ENCODE peak calls at places on chromosomes 4 and X, in nine cellular contexts. M, I, Q, T, C, B, K, U and W are unnamed samples.

GRCh38 chrX:23953908-23954269 is 46.1 kb downstream of the CXorf58 start:
- DNase-seq in Q (no peak), B (no peak), T (no peak), M (no peak), C (no peak), U (no peak), K (no peak), I (no peak), W (no peak)

GRCh38 chr4:121448231-121448630 is 67.4 kb upstream of the QRFPR start:
- DNase-seq in T (peak; percentile 73), M (no peak), Q (no peak), B (no peak), K (no peak), I (peak; percentile 79), U (no peak), C (no peak), W (no peak)

GRCh38 chr4:10161840-10162239 is 45.2 kb upstream of the WDR1 start:
- DNase-seq in M (no peak), Q (no peak), T (no peak), B (no peak), U (no peak), C (no peak), I (no peak), K (no peak), W (no peak)

GRCh38 chrX:38232287-38232686 is 11.6 kb upstream of the SRPX start:
- DNase-seq in B (peak; percentile 25), I (no peak), U (no peak), C (no peak), M (no peak), K (peak; percentile 68), T (no peak), Q (no peak), W (no peak)

GRCh38 chr4:113641025-113641431 is 120.5 kb downstream of the CAMK2D start:
- DNase-seq in B (no peak), C (no peak), Q (no peak), K (no peak), M (no peak), T (no peak), I (no peak), U (peak; percentile 53), W (no peak)

GRCh38 chr4:148730766-148731165 is 288.6 kb upstream of the NR3C2 start:
- DNase-seq in K (no peak), B (no peak), M (no peak), Q (no peak), I (no peak), U (no peak), T (no peak), C (no peak), W (no peak)

GRCh38 chr4:1330761-1331590 is 16.0 kb upstream of the UVSSA start:
- DNase-seq in K (no peak), T (no peak), B (no peak), M (peak; percentile 60), C (no peak), Q (no peak), U (no peak), I (no peak), W (no peak)

GRCh38 chr4:25953740-25954139 is 39.7 kb downstream of the SMIM20 start:
- DNase-seq in Q (no peak), B (no peak), K (peak; percentile 29), T (no peak), U (no peak), C (no peak), I (no peak), M (no peak), W (no peak)

DNA sequence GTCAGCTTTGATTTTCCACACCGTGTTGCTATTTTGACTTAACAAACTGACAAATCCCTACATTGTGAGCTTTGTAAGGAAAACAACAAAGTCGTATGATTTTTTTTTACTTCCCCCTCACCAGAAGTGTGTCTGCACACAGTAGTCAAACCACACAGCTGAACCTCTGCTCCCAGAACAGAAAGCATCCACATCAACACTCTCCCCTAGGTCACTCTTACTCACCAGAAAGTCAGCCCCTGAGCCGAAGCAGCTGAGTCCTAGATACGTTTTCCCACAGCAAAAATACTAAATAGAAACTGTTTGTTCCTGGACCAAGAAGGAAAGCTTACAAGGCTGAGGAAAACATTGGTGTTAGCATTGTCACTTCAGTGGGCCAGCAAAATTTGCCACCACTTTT is 305.7 kb downstream of the DHX15 start:
- DNase-seq in C (no peak), B (no peak), M (no peak), Q (no peak), U (no peak), T (no peak), K (peak; percentile 73), I (no peak), W (no peak)
- TF ChIP-seq POLR2A in C (no peak), B (no peak), M (no peak), Q (no peak), U (no peak), T (no peak), K (no peak), I (no peak), W (no peak)

GRCh38 chr4:154010377-154010776 is 221.5 kb upstream of the SFRP2 start:
- DNase-seq in I (peak; percentile 13), T (no peak), B (peak; percentile 28), C (no peak), M (no peak), U (no peak), Q (peak; percentile 38), K (no peak), W (no peak)

GRCh38 chr4:154009191-154009590 is 220.3 kb upstream of the SFRP2 start:
- DNase-seq in I (no peak), C (no peak), Q (no peak), B (no peak), T (no peak), U (no peak), M (no peak), K (no peak), W (no peak)

GRCh38 chr4:154014401-154015105 is 225.7 kb upstream of the SFRP2 start:
- DNase-seq in Q (no peak), B (no peak), K (no peak), I (no peak), T (no peak), U (no peak), C (no peak), M (no peak), W (no peak)

GRCh38 chr4:154013576-154013975 is 224.7 kb upstream of the SFRP2 start:
- DNase-seq in U (no peak), C (no peak), Q (no peak), B (no peak), I (no peak), M (no peak), T (no peak), K (no peak), W (no peak)

GRCh38 chr4:154009795-154010194 is 220.9 kb upstream of the SFRP2 start:
- DNase-seq in Q (no peak), K (no peak), M (no peak), U (no peak), C (no peak), B (no peak), I (no peak), T (no peak), W (no peak)
- H3K27ac ChIP-seq in Q (peak overlapping the region; percentile 81), K (no peak overlapping the region), M (no peak overlapping the region), U (no peak overlapping the region), C (no peak overlapping the region), B (peak overlapping the region; percentile 71), I (no peak overlapping the region), T (no peak overlapping the region), W (no peak overlapping the region)

GRCh38 chrX:118727686-118728339 is 407 bp downstream of the IL13RA1 start:
- DNase-seq in T (peak; percentile 52), U (no peak), M (peak; percentile 91), Q (no peak), K (peak; percentile 10), I (peak; percentile 46), B (peak; percentile 23), C (peak; percentile 58), W (no peak)

GRCh38 chrX:118724352-118724751 is 3.1 kb upstream of the IL13RA1 start:
- DNase-seq in K (no peak), M (no peak), C (no peak), Q (no peak), U (no peak), T (no peak), B (no peak), I (no peak), W (no peak)

GRCh38 chrX:118724775-118725174 is 2.6 kb upstream of the IL13RA1 start:
- DNase-seq in B (no peak), C (no peak), Q (no peak), U (no peak), M (no peak), K (peak; percentile 56), I (no peak), T (no peak), W (no peak)

GRCh38 chrX:118729043-118729652 is 1.7 kb downstream of the IL13RA1 start:
- DNase-seq in C (no peak), T (no peak), B (no peak), Q (no peak), U (no peak), M (no peak), K (no peak), I (no peak), W (no peak)

DNA sequence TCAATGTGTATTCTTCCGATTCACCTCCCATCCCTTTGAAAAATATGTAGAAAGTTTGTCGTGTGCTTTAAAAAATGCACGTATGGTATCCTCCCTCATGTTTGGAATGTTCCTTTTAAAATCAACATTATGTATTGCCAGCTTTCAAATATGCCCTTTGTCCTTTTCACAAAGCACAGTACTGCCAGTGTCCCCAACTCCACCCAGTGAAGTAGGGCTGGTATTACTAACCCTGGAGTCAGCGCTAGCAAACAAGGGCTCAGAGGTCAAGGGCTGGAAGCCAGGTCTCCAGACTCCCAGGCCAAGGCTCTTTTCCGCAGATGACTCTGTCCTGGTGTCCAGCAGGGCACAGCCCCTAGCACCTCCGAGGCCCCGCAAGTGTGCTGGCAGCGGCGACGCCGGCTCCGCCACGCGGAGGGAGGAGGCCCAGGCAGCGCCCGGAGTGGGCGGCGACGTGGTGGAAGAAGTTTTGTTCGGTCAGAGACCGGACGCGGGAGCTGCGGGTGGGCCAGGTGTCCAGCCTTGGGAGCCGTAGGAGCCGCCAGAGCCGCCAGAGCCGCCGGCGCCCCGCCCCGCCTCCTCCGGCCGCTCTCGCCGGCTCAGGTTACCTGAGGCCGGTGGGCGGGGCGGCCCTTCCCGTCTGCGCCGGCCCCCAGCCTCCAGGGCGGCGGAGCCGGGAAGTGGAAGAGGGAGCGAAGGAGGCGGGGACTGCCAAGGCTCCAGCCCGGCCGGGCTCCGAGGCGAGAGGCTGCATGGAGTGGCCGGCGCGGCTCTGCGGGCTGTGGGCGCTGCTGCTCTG is at the start of gene IL13RA1:
- DNase-seq in I (peak; percentile 85), Q (peak; percentile 85), M (peak; percentile 94), B (peak; percentile 81), K (peak; percentile 76), C (peak; percentile 77), U (no peak), T (peak; percentile 85), W (no peak)
- TF ChIP-seq POLR2A in I (peak; percentile 56), Q (no peak), M (peak; percentile 68), B (peak; percentile 62), K (peak; percentile 77), C (no peak), U (no peak), T (peak; percentile 71), W (peak; percentile 79)

GRCh38 chr4:168885416-168885815 is 124.6 kb downstream of the CBR4 start:
- DNase-seq in C (no peak), U (no peak), T (no peak), Q (no peak), B (no peak), M (no peak), I (no peak), K (no peak), W (no peak)

GRCh38 chr4:168887809-168888208 is 122.2 kb downstream of the CBR4 start:
- DNase-seq in U (no peak), I (no peak), M (no peak), Q (no peak), K (no peak), C (no peak), B (no peak), T (no peak), W (no peak)

GRCh38 chr4:168888715-168889215 is 121.3 kb downstream of the CBR4 start:
- DNase-seq in U (no peak), C (no peak), I (no peak), T (no peak), K (no peak), B (no peak), M (no peak), Q (no peak), W (no peak)

GRCh38 chr4:168884251-168885124 is 125.6 kb downstream of the CBR4 start:
- DNase-seq in K (no peak), T (no peak), Q (no peak), M (no peak), U (no peak), B (no peak), C (no peak), I (no peak), W (no peak)

DNA sequence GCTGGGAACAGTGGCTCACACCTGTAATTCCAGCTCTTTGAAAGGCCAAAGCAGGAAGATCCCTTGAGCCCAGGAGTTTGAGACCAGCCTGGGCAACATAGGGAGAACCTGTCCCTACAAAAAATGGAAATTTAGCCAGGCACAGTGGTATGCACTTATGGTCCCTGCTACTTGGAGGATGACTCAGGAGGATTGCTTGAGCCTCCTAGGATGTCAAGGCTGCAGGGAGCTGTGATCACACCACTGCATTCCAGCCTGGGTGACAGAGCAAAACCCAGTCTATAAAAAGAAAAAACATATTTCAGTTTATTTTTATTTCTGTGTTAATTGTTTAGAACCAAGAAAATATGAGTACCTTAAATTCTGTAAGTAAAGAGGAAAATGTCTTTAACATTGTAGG is 123.7 kb downstream of the CBR4 start:
- DNase-seq in B (peak; percentile 41), K (peak; percentile 81), Q (no peak), M (no peak), T (no peak), U (no peak), I (no peak), C (no peak), W (no peak)
- H3K27ac ChIP-seq in B (peak overlapping the region; percentile 43), K (no peak overlapping the region), Q (no peak overlapping the region), M (no peak overlapping the region), T (no peak overlapping the region), U (no peak overlapping the region), I (no peak overlapping the region), C (no peak overlapping the region), W (no peak overlapping the region)